ENCODE peak calls at places on chromosome 14, in seven cellular contexts. B is T-helper 1 cell; Y is effector memory CD4-positive, alpha-beta T cell; Z is Caco-2; A is ureter; L is fibroblast of mammary gland; E is HT1080. P is an unnamed sample.
A peak's percentile ranks its signal among the peaks of the same experiment; 100 is the strongest.

GRCh38 chr14:104001003-104001402 is 58.7 kb upstream of the RD3L start:
- DNase-seq in Z (no peak), L (no peak), B (no peak), Y (no peak), A (no peak), E (no peak), P (no peak)

GRCh38 chr14:22231022-22231421 is 358.0 kb downstream of the DAD1 start:
- DNase-seq in A (no peak), Y (no peak), B (no peak), E (no peak), L (no peak), Z (no peak), P (no peak)

GRCh38 chr14:55097894-55098560 is 31.0 kb upstream of the LGALS3 start:
- DNase-seq in Y (no peak), Z (no peak), B (no peak), L (peak; percentile 47), A (no peak), E (no peak), P (peak; percentile 67)

GRCh38 chr14:64423987-64424386 is 35.8 kb downstream of the MTHFD1 start:
- DNase-seq in A (no peak), Z (no peak), E (peak; percentile 67), B (no peak), Y (no peak), L (peak; percentile 85), P (no peak)

GRCh38 chr14:103721334-103722120 is 5.9 kb downstream of the ZFYVE21 start:
- DNase-seq in L (peak; percentile 85), E (peak; percentile 83), B (no peak), A (no peak), Y (no peak), Z (no peak), P (no peak)

GRCh38 chr14:34224221-34224620 is 237.8 kb downstream of the SPTSSA start:
- DNase-seq in E (no peak), Z (no peak), A (no peak), B (no peak), L (no peak), Y (no peak), P (no peak)

GRCh38 chr14:95290769-95291440 is 28.8 kb downstream of the CLMN start:
- DNase-seq in E (no peak), L (no peak), Z (no peak), B (no peak), A (peak; percentile 66), Y (no peak), P (no peak)

GRCh38 chr14:106083082-106083481 is 556.7 kb downstream of the TMEM121 start:
- DNase-seq in Y (no peak), E (peak; percentile 50), L (no peak), B (no peak), Z (no peak), A (no peak), P (no peak)

GRCh38 chr14:21940887-21941855 is 267.6 kb upstream of the OR4E1 start:
- DNase-seq in Y (peak; percentile 5), Z (no peak), L (peak; percentile 24), A (no peak), B (no peak), E (peak; percentile 44), P (peak; percentile 9)

GRCh38 chr14:88598097-88598675 is 35.3 kb downstream of the ZC3H14 start:
- DNase-seq in Y (no peak), B (no peak), E (no peak), L (no peak), Z (no peak), A (no peak), P (no peak)

GRCh38 chr14:102629700-102630365 is 37.4 kb downstream of the RCOR1 start:
- DNase-seq in Z (no peak), L (peak; percentile 17), B (no peak), E (no peak), Y (no peak), A (no peak), P (no peak)

GRCh38 chr14:55705651-55706340 is 125.8 kb downstream of the KTN1 start:
- DNase-seq in Z (peak; percentile 58), B (no peak), L (no peak), E (no peak), A (no peak), Y (no peak), P (no peak)

GRCh38 chr14:100914597-100915021 is 11.1 kb upstream of the RTL1 start:
- DNase-seq in B (no peak), E (peak; percentile 40), Y (no peak), A (no peak), Z (no peak), L (no peak), P (no peak)

GRCh38 chr14:24081739-24082204 is 10.4 kb downstream of the CPNE6 start:
- DNase-seq in L (no peak), B (no peak), A (no peak), E (no peak), Z (no peak), Y (no peak), P (no peak)

GRCh38 chr14:69501362-69501964 is 16.9 kb downstream of the PLEKHD1 start:
- DNase-seq in Z (no peak), E (no peak), A (no peak), Y (no peak), L (peak; percentile 2), B (no peak), P (peak; percentile 40)

GRCh38 chr14:63045234-63045611 is at the start of gene KCNH5:
- DNase-seq in A (no peak), Y (no peak), B (no peak), L (peak; percentile 15), Z (no peak), E (no peak), P (no peak)

GRCh38 chr14:22829661-22830328 is at the start of gene MRPL52:
- DNase-seq in E (peak; percentile 88), A (peak; percentile 93), B (peak; percentile 77), Z (peak; percentile 89), L (peak; percentile 85), Y (peak; percentile 78), P (peak; percentile 94)

GRCh38 chr14:22084393-22085281 is 411.0 kb upstream of the OR4E1 start:
- DNase-seq in E (peak; percentile 30), Y (no peak), B (no peak), A (no peak), L (peak; percentile 62), Z (no peak), P (peak; percentile 70)

GRCh38 chr14:84894254-84894653 is 635.7 kb upstream of the FLRT2 start:
- DNase-seq in Z (no peak), A (no peak), E (no peak), L (no peak), Y (no peak), B (no peak), P (no peak)

GRCh38 chr14:104739026-104739425 is 13.9 kb upstream of the SIVA1 start:
- DNase-seq in E (no peak), Y (no peak), L (no peak), B (no peak), A (no peak), Z (no peak), P (no peak)

GRCh38 chr14:48125654-48126053 is 450.2 kb upstream of the MDGA2 start:
- DNase-seq in A (no peak), E (no peak), Z (no peak), Y (no peak), L (no peak), B (no peak), P (no peak)

GRCh38 chr14:26389646-26390508 is 208.0 kb downstream of the NOVA1 start:
- DNase-seq in A (no peak), E (peak; percentile 8), B (no peak), L (peak; percentile 87), Y (no peak), Z (no peak), P (no peak)

GRCh38 chr14:72647782-72648181 is 246.1 kb downstream of the DPF3 start:
- DNase-seq in L (no peak), B (no peak), E (no peak), A (no peak), Z (no peak), Y (no peak), P (no peak)

GRCh38 chr14:92914087-92914656 is 8.8 kb upstream of the CHGA start:
- DNase-seq in E (peak; percentile 28), Z (no peak), L (peak; percentile 14), B (no peak), Y (no peak), A (no peak), P (no peak)

GRCh38 chr14:73634333-73634833 is 10.4 kb upstream of the DNAL1 start:
- DNase-seq in Y (no peak), B (no peak), Z (no peak), A (no peak), E (no peak), L (peak; percentile 16), P (no peak)

GRCh38 chr14:95979339-95980042 is 59.7 kb upstream of the C14orf132 start:
- DNase-seq in E (no peak), Z (no peak), L (no peak), Y (no peak), A (no peak), B (no peak), P (no peak)

GRCh38 chr14:75561013-75561432 is 17.4 kb upstream of the FLVCR2 start:
- DNase-seq in B (no peak), E (peak; percentile 77), Z (peak; percentile 87), Y (no peak), L (peak; percentile 71), A (peak; percentile 83), P (peak; percentile 45)

GRCh38 chr14:104883681-104884361 is 18.8 kb downstream of the CEP170B start:
- DNase-seq in Y (no peak), E (no peak), A (no peak), Z (no peak), B (no peak), L (no peak), P (no peak)

GRCh38 chr14:81169711-81170103 is 51.1 kb downstream of the GTF2A1 start:
- DNase-seq in B (no peak), Z (no peak), E (no peak), A (peak; percentile 68), L (peak; percentile 31), Y (no peak), P (peak; percentile 79)

GRCh38 chr14:61566537-61567225 is 128.6 kb upstream of the HIF1A start:
- DNase-seq in Y (no peak), L (peak; percentile 92), E (peak; percentile 44), B (no peak), Z (no peak), A (no peak), P (no peak)

GRCh38 chr14:33432407-33433023 is 493.8 kb downstream of the NPAS3 start:
- DNase-seq in Y (no peak), A (no peak), Z (no peak), L (peak; percentile 54), B (no peak), E (no peak), P (peak; percentile 66)

GRCh38 chr14:89773644-89774316 is 180.8 kb downstream of the EFCAB11 start:
- DNase-seq in L (no peak), B (no peak), Y (peak; percentile 17), A (peak; percentile 53), E (peak; percentile 85), Z (no peak), P (no peak)

GRCh38 chr14:105414456-105415371 is 4.9 kb upstream of the MTA1 start:
- DNase-seq in L (peak; percentile 61), Z (peak; percentile 62), A (no peak), B (peak; percentile 31), Y (peak; percentile 42), E (no peak), P (peak; percentile 37)

GRCh38 chr14:50067723-50068495 is 48.5 kb downstream of the VCPKMT start:
- DNase-seq in E (peak; percentile 97), Z (no peak), L (peak; percentile 76), B (no peak), A (no peak), Y (no peak), P (no peak)

GRCh38 chr14:61322799-61323290 is 1.5 kb downstream of the PRKCH start:
- DNase-seq in Y (no peak), Z (no peak), L (peak; percentile 17), E (no peak), A (no peak), B (no peak), P (no peak)

GRCh38 chr14:21023817-21024667 is 819 bp downstream of the NDRG2 start:
- DNase-seq in Y (no peak), A (no peak), L (no peak), E (no peak), Z (no peak), B (no peak), P (peak; percentile 31)

GRCh38 chr14:104246401-104247335 is 108.3 kb downstream of the KIF26A start:
- DNase-seq in B (no peak), E (no peak), A (peak; percentile 35), L (no peak), Y (no peak), Z (no peak), P (no peak)

GRCh38 chr14:24372701-24373416 is 4.9 kb downstream of the NFATC4 start:
- DNase-seq in A (no peak), Z (no peak), B (no peak), Y (no peak), L (peak; percentile 71), E (no peak), P (no peak)

P was measured in pons.